ENCODE peak calls at places on chromosomes 4 and X, in eight cellular contexts. G is sigmoid colon, J is GM12865, C is LNCaP clone FGC, T is AG09309, X is dorsolateral prefrontal cortex, A is heart left ventricle, N is cardiac fibroblast. Q is an unnamed sample.

GRCh38 chr4:174690665-174691064 is 138.4 kb downstream of the GLRA3 start:
- DNase-seq in J (no peak), C (no peak), A (no peak), T (no peak), X (no peak), G (no peak), N (no peak), Q (no peak)

GRCh38 chr4:6498511-6499240 is 26.3 kb upstream of the PPP2R2C start:
- DNase-seq in X (no peak), A (no peak), N (no peak), J (no peak), T (no peak), G (no peak), C (no peak), Q (no peak)

GRCh38 chrX:100216083-100216482 is 194.0 kb downstream of the PCDH19 start:
- DNase-seq in C (no peak), N (no peak), T (no peak), A (no peak), J (no peak), X (no peak), G (no peak), Q (no peak)

GRCh38 chrX:38807873-38808272 is 6.6 kb downstream of the MID1IP1 start:
- DNase-seq in C (no peak), G (no peak), N (peak; percentile 43), T (peak; percentile 20), J (no peak), X (no peak), A (no peak), Q (no peak)

GRCh38 chrX:3549442-3549875 is 164.0 kb downstream of the PRKX start:
- DNase-seq in J (no peak), T (no peak), X (peak; percentile 12), G (no peak), N (peak; percentile 39), A (no peak), C (no peak), Q (no peak)

GRCh38 chrX:153909024-153909979 is 4.8 kb downstream of the AVPR2 start:
- DNase-seq in J (peak; percentile 46), T (no peak), A (peak; percentile 56), X (no peak), N (no peak), C (no peak), G (peak; percentile 61), Q (no peak)

GRCh38 chrX:1883772-1884171 is 268.9 kb downstream of the ASMT start:
- DNase-seq in A (no peak), T (peak; percentile 52), C (no peak), G (no peak), X (no peak), N (no peak), J (no peak), Q (no peak)

GRCh38 chr4:139492429-139492828 is 38.5 kb downstream of the RAB33B start:
- DNase-seq in J (no peak), N (no peak), G (no peak), A (no peak), C (no peak), X (no peak), T (no peak), Q (no peak)

GRCh38 chr4:76153356-76153755 is 5.2 kb upstream of the NUP54 start:
- DNase-seq in A (no peak), J (no peak), C (no peak), T (no peak), X (no peak), N (no peak), G (no peak), Q (no peak)

DNA sequence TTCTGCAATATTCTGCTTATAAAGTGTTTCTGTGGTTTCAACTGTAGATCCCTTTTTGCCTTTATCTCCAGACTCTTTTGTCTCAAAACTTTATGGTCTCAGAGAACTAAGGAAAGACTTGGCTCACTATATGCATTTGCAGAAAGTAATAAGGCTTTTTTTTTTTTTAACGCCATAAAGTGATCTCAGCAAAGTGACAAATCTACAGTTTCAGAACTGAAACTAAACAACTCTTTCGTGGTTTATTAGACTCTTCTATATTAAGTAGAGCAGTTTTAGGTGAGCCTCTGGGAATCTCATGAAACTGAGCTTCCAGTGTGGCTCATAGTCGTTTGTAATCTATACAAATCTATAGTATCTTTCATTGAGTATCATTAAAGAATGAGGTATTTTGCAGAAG is 15.3 kb downstream of the ATP7A start:
- DNase-seq in X (no peak), J (no peak), A (no peak), G (no peak), T (no peak), N (no peak), C (no peak), Q (no peak)
- H3K4me3 ChIP-seq in X (no peak overlapping the region), J (no peak overlapping the region), A (no peak overlapping the region), G (no peak overlapping the region), T (no peak overlapping the region), N (no peak overlapping the region), C (no peak overlapping the region), Q (no peak overlapping the region)

DNA sequence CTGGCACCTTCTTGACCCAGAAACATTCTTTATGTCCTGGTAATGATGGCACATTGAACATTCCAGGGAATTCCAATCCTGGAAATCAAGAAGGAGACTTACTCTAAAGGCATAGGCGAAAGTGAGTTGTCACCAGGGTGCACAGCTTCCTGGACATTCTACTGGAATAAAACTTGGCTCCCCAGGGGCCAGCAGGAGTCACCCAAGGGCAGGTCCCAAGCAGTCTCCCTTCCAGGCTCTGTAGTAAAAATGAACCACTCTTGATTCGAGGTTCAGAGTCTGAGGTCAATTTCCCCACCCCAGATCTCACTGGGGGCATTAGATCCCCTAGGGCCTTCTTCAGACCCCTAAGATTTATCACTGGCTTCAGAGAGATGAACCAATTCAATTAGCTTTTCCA is 338.7 kb upstream of the GATB start:
- DNase-seq in N (no peak), J (no peak), T (no peak), G (no peak), C (no peak), A (no peak), X (no peak), Q (no peak)
- TF ChIP-seq CTCF in N (no peak), J (no peak), T (peak; percentile 24), G (no peak), C (peak; percentile 24), A (no peak), X (no peak), Q (no peak)

GRCh38 chrX:106612403-106612789 is 618 bp downstream of the RADX start:
- DNase-seq in N (no peak), C (no peak), A (no peak), X (no peak), G (no peak), T (no peak), J (no peak), Q (no peak)
- H3K4me3 ChIP-seq in N (peak overlapping the region; percentile 56), C (peak overlapping the region; percentile 49), A (peak overlapping the region; percentile 56), X (peak overlapping the region; percentile 48), G (peak overlapping the region; percentile 51), T (peak overlapping the region; percentile 62), J (peak overlapping the region; percentile 67), Q (peak overlapping the region; percentile 84)

DNA sequence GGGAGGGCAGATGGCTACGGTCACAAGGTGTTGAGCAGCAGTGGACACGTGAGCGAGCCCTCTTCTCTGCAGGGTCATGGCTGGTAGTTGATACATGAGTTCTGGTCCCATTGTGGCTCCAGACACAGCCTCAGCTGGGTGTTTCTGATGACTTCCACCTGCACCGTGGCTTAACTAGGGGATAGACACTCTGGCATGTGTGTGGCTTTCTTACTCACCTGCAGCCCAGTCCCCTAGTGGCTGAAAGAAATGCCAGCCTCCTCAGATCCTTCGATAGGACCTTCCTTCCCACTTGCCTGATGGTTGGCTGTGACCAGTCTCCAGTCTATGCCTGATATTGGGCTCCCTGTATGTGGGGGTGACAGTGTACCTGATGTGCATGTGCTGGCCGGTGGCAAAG is 5.0 kb downstream of the GPR78 start:
- DNase-seq in J (peak; percentile 18), G (peak; percentile 20), C (no peak), X (no peak), N (no peak), A (peak; percentile 46), T (no peak), Q (no peak)
- TF ChIP-seq CTCF in J (peak; percentile 31), G (no peak), C (peak; percentile 28), X (no peak), N (no peak), A (no peak), T (no peak), Q (peak; percentile 43)

DNA sequence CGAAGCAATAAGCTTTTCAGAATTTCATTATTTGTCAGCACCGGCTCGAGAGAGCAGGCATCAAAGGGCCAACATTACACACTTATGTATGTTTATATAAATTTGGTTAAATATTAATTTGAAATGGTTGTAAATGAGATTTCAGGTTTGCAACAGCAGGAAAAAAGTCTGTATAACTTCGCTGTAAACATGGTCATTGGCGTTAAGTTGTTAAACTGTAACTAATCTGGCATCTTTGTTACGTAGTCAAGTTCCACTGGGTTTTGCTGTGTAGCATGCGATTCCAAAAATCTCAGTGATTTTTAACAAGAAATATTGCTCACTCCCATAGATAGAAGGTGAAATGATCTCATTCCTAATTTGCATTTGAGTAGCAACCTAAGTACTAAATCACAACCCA is 222.3 kb downstream of the CBR4 start:
- DNase-seq in A (no peak), G (no peak), T (no peak), X (no peak), N (no peak), J (no peak), C (no peak), Q (no peak)
- H3K4me3 ChIP-seq in A (no peak overlapping the region), G (no peak overlapping the region), T (no peak overlapping the region), X (no peak overlapping the region), N (no peak overlapping the region), J (no peak overlapping the region), C (no peak overlapping the region), Q (no peak overlapping the region)

DNA sequence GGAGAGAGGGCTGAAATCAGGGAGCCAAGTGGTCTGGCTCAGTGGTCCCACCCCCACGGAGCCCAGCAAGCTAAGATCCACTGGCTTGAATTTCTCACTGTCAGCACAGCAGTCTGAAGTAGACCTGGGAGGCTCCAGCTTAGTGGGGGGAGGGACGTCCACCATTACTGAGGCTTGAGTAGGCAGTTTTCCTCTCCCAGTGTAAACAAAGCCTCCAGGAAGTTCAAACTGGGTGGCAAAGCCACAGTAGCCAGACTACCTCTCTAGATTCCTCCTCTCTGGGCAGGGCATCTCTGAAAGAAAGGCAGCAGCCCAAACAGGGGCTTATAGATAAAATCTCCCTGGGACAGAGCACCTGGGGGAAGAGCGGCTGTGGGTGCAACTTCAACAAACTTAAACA is 88.1 kb downstream of the NPFFR2 start:
- DNase-seq in T (no peak), X (no peak), N (no peak), J (no peak), A (peak; percentile 33), G (no peak), C (no peak), Q (no peak)
- TF ChIP-seq CTCF in T (no peak), X (no peak), N (no peak), J (no peak), A (no peak), G (no peak), C (no peak), Q (no peak)

GRCh38 chr4:149700272-149700671 is 115.4 kb downstream of the IQCM start:
- DNase-seq in C (no peak), J (no peak), A (no peak), G (no peak), T (no peak), X (no peak), N (no peak), Q (no peak)
- H3K4me3 ChIP-seq in C (no peak overlapping the region), J (no peak overlapping the region), A (no peak overlapping the region), G (no peak overlapping the region), T (no peak overlapping the region), X (no peak overlapping the region), N (no peak overlapping the region), Q (no peak overlapping the region)

GRCh38 chr4:184907216-184907615 is 81.4 kb upstream of the ACSL1 start:
- DNase-seq in A (no peak), X (no peak), T (no peak), J (peak; percentile 45), C (no peak), N (peak; percentile 13), G (no peak), Q (no peak)
- TF ChIP-seq CTCF in A (no peak), X (no peak), T (no peak), J (peak; percentile 24), C (peak; percentile 47), N (no peak), G (no peak), Q (peak; percentile 27)